ENCODE peak calls at places on chromosome 9, in eight cellular contexts. D is iPS-NIHi11, M is NCI-H226, T is occipital lobe, P is AML-193, L is fibroblast of pulmonary artery, J is myocyte, U is HCEC 1CT. S is an unnamed sample.
A peak's percentile ranks its signal among the peaks of the same experiment; 100 is the strongest.

GRCh38 chr9:29126783-29127182 is 1553.5 kb upstream of the C9orf72 start:
- DNase-seq in D (no peak), M (no peak), T (no peak), P (no peak), L (no peak), J (no peak), U (no peak), S (no peak)

GRCh38 chr9:135905380-135906282 is 1.7 kb downstream of the CAMSAP1 start:
- DNase-seq in D (no peak), M (no peak), T (no peak), P (peak; percentile 61), L (no peak), J (peak; percentile 50), U (peak; percentile 47), S (no peak)

GRCh38 chr9:90773593-90773992 is 28.0 kb upstream of the SYK start:
- DNase-seq in D (peak; percentile 64), M (no peak), T (no peak), P (peak; percentile 28), L (no peak), J (no peak), U (no peak), S (no peak)

GRCh38 chr9:68981825-68982224 is 32.1 kb downstream of the PRKACG start:
- DNase-seq in D (peak; percentile 24), M (no peak), T (no peak), P (peak; percentile 45), L (no peak), J (no peak), U (no peak), S (peak; percentile 25)

GRCh38 chr9:108551030-108551964 is 304.5 kb downstream of the ACTL7B start:
- DNase-seq in D (peak; percentile 35), M (peak; percentile 89), T (no peak), P (no peak), L (peak; percentile 74), J (peak; percentile 84), U (peak; percentile 96), S (no peak)

GRCh38 chr9:74555015-74555414 is 57.9 kb downstream of the RORB start:
- DNase-seq in D (no peak), M (no peak), T (no peak), P (no peak), L (no peak), J (no peak), U (no peak), S (no peak)

GRCh38 chr9:133238272-133238850 is 29.3 kb upstream of the OBP2B start:
- DNase-seq in D (peak; percentile 98), M (peak; percentile 82), T (no peak), P (no peak), L (peak; percentile 46), J (peak; percentile 2), U (no peak), S (no peak)

GRCh38 chr9:99819123-99819483 is 2.6 kb upstream of the NR4A3 start:
- DNase-seq in D (no peak), M (no peak), T (no peak), P (peak; percentile 94), L (no peak), J (no peak), U (no peak), S (no peak)

GRCh38 chr9:29668732-29669131 is 2095.5 kb upstream of the C9orf72 start:
- DNase-seq in D (no peak), M (no peak), T (no peak), P (no peak), L (peak; percentile 10), J (peak; percentile 24), U (no peak), S (no peak)

GRCh38 chr9:14961372-14962068 is 51.3 kb upstream of the FREM1 start:
- DNase-seq in D (no peak), M (no peak), T (no peak), P (no peak), L (no peak), J (no peak), U (no peak), S (no peak)

GRCh38 chr9:83965350-83966208 is 14.4 kb downstream of the HNRNPK start:
- DNase-seq in D (no peak), M (no peak), T (no peak), P (no peak), L (peak; percentile 45), J (no peak), U (peak; percentile 28), S (no peak)

GRCh38 chr9:95286151-95286550 is 31.4 kb downstream of the FANCC start:
- DNase-seq in D (no peak), M (no peak), T (no peak), P (no peak), L (peak; percentile 13), J (no peak), U (no peak), S (no peak)

GRCh38 chr9:34637356-34638137 is at the start of gene SIGMAR1:
- DNase-seq in D (peak; percentile 95), M (peak; percentile 69), T (peak; percentile 88), P (peak; percentile 84), L (peak; percentile 92), J (peak; percentile 96), U (peak; percentile 88), S (peak; percentile 55)

GRCh38 chr9:72891043-72891442 is 61.8 kb downstream of the ALDH1A1 start:
- DNase-seq in D (no peak), M (no peak), T (no peak), P (no peak), L (no peak), J (no peak), U (no peak), S (no peak)

GRCh38 chr9:26675055-26675454 is 217.5 kb downstream of the CAAP1 start:
- DNase-seq in D (no peak), M (no peak), T (no peak), P (no peak), L (no peak), J (no peak), U (no peak), S (no peak)

GRCh38 chr9:136119259-136120118 is 814 bp upstream of the TMEM250 start:
- DNase-seq in D (no peak), M (peak; percentile 28), T (no peak), P (no peak), L (peak; percentile 45), J (peak; percentile 50), U (no peak), S (no peak)

GRCh38 chr9:136531904-136532798 is 13.7 kb downstream of the NOTCH1 start:
- DNase-seq in D (no peak), M (no peak), T (no peak), P (no peak), L (no peak), J (peak; percentile 50), U (no peak), S (no peak)

GRCh38 chr9:136880651-136881050 is 5.7 kb upstream of the TRAF2 start:
- DNase-seq in D (peak; percentile 29), M (no peak), T (no peak), P (no peak), L (no peak), J (no peak), U (no peak), S (no peak)

GRCh38 chr9:137336735-137337134 is 34.7 kb upstream of the NRARP start:
- DNase-seq in D (no peak), M (no peak), T (no peak), P (no peak), L (no peak), J (no peak), U (no peak), S (no peak)

GRCh38 chr9:16824545-16825041 is 45.9 kb downstream of the BNC2 start:
- DNase-seq in D (no peak), M (no peak), T (no peak), P (no peak), L (peak; percentile 59), J (peak; percentile 30), U (peak; percentile 78), S (no peak)

GRCh38 chr9:134536101-134536900 is 105.3 kb upstream of the COL5A1 start:
- DNase-seq in D (no peak), M (peak; percentile 38), T (no peak), P (no peak), L (peak; percentile 55), J (peak; percentile 73), U (peak; percentile 46), S (no peak)

GRCh38 chr9:3200331-3200774 is 325.4 kb downstream of the RFX3 start:
- DNase-seq in D (no peak), M (peak; percentile 24), T (no peak), P (no peak), L (no peak), J (peak; percentile 25), U (peak; percentile 89), S (no peak)

GRCh38 chr9:113915817-113916474 is 39.8 kb downstream of the ZNF618 start:
- DNase-seq in D (no peak), M (no peak), T (no peak), P (no peak), L (no peak), J (no peak), U (no peak), S (no peak)

GRCh38 chr9:89750117-89750551 is 145.3 kb downstream of the GADD45G start:
- DNase-seq in D (peak; percentile 30), M (no peak), T (no peak), P (no peak), L (peak; percentile 22), J (peak; percentile 7), U (no peak), S (no peak)

GRCh38 chr9:127566351-127567001 is 45.6 kb upstream of the STXBP1 start:
- DNase-seq in D (no peak), M (peak; percentile 74), T (no peak), P (no peak), L (no peak), J (no peak), U (no peak), S (no peak)

GRCh38 chr9:130237763-130238524 is 27.6 kb upstream of the HMCN2 start:
- DNase-seq in D (no peak), M (no peak), T (no peak), P (no peak), L (no peak), J (no peak), U (no peak), S (no peak)

GRCh38 chr9:109249615-109250014 is 71.2 kb downstream of the EPB41L4B start:
- DNase-seq in D (peak; percentile 66), M (no peak), T (no peak), P (no peak), L (no peak), J (no peak), U (no peak), S (no peak)

GRCh38 chr9:111525056-111525977 is at the start of gene ZNF483:
- DNase-seq in D (peak; percentile 85), M (peak; percentile 64), T (peak; percentile 86), P (no peak), L (peak; percentile 81), J (peak; percentile 74), U (no peak), S (peak; percentile 88)

GRCh38 chr9:77751341-77752091 is 103.4 kb upstream of the GNA14 start:
- DNase-seq in D (peak; percentile 58), M (peak; percentile 27), T (no peak), P (peak; percentile 69), L (peak; percentile 86), J (peak; percentile 76), U (peak; percentile 78), S (peak; percentile 33)

GRCh38 chr9:135504262-135505229 is 4.1 kb downstream of the MRPS2 start:
- DNase-seq in D (peak; percentile 80), M (peak; percentile 15), T (peak; percentile 22), P (peak; percentile 37), L (peak; percentile 77), J (peak; percentile 66), U (peak; percentile 52), S (no peak)